ENCODE peak calls at places on chromosomes 7 and 10, in six cellular contexts. M is substantia nigra, V is stomach, A is brain microvascular endothelial cell, E is left lung, K is GM23338. X is an unnamed sample.

GRCh38 chr10:132328738-132329137 is 3.3 kb upstream of the LRRC27 start:
- DNase-seq in M (no peak), E (peak; percentile 21), A (no peak), K (no peak), V (no peak), X (no peak)

GRCh38 chr7:465710-466400 is 53.8 kb downstream of the PDGFA start:
- DNase-seq in M (no peak), V (no peak), A (no peak), E (no peak), K (no peak), X (no peak)

GRCh38 chr10:3530346-3531096 is 254.5 kb downstream of the KLF6 start:
- DNase-seq in A (no peak), M (no peak), K (no peak), E (no peak), V (no peak), X (no peak)

GRCh38 chr7:1931951-1932270 is 261.8 kb downstream of the ELFN1 start:
- DNase-seq in A (no peak), K (no peak), E (no peak), M (no peak), V (no peak), X (no peak)

GRCh38 chr7:135980665-135981180 is 3.6 kb upstream of the MTPN start:
- DNase-seq in A (peak; percentile 39), M (no peak), K (no peak), V (peak; percentile 29), E (peak; percentile 34), X (no peak)

GRCh38 chr10:13276749-13277394 is 23.0 kb downstream of the PHYH start:
- DNase-seq in M (no peak), K (no peak), A (peak; percentile 7), E (no peak), V (no peak), X (no peak)

GRCh38 chr10:124152781-124153600 is 59.6 kb upstream of the CHST15 start:
- DNase-seq in K (peak; percentile 23), E (peak; percentile 72), V (peak; percentile 58), A (peak; percentile 86), M (no peak), X (no peak)

GRCh38 chr10:78750418-78750817 is 318.3 kb upstream of the ZMIZ1 start:
- DNase-seq in M (no peak), A (no peak), K (no peak), V (no peak), E (no peak), X (no peak)

GRCh38 chr7:121544199-121544598 is 148.1 kb upstream of the FAM3C start:
- DNase-seq in A (no peak), K (no peak), V (no peak), M (no peak), E (no peak), X (no peak)

GRCh38 chr10:13634207-13634606 is 47.4 kb downstream of the PRPF18 start:
- DNase-seq in A (no peak), K (no peak), V (no peak), M (no peak), E (no peak), X (no peak)

GRCh38 chr10:72353028-72353962 is 1.4 kb downstream of the DNAJB12 start:
- DNase-seq in K (peak; percentile 58), M (no peak), A (peak; percentile 48), E (no peak), V (no peak), X (no peak)

DNA sequence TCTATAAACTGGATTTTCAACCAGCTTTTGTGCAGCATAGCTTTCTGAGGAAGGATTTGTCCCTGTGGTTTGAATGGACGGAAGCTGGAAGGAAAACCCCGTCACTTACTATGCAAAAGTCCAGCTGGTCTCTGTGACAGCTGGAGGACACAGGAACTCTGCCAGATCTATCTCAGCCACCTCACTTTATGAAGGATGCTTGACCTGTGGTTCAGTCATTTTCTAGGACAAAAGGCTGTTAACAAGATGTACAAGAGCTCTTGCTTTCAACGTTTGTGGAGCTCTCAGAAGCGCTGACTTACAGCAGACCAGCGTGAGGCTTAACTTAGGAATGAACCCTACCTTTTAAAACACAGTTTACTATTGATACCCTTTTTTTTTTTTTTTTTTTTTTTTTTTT is 90.8 kb downstream of the CREM start:
- DNase-seq in V (no peak), A (no peak), K (no peak), E (peak; percentile 39), M (no peak), X (no peak)
- H3K27ac ChIP-seq in V (no peak overlapping the region), A (no peak overlapping the region), K (no peak overlapping the region), E (peak overlapping the region; percentile 53), M (no peak overlapping the region), X (no peak overlapping the region)

GRCh38 chr10:28991326-28991725 is 297.5 kb upstream of the LYZL1 start:
- DNase-seq in A (peak; percentile 63), V (no peak), M (no peak), K (no peak), E (peak; percentile 65), X (no peak)
- H3K27ac ChIP-seq in A (peak overlapping the region; percentile 34), V (no peak overlapping the region), M (no peak overlapping the region), K (no peak overlapping the region), E (no peak overlapping the region), X (no peak overlapping the region)

GRCh38 chr10:29659770-29660097 is 25.0 kb upstream of the SVIL start:
- DNase-seq in K (no peak), E (no peak), A (no peak), V (no peak), M (no peak), X (no peak)
- H3K27ac ChIP-seq in K (no peak overlapping the region), E (peak overlapping the region; percentile 86), A (peak overlapping the region; percentile 97), V (no peak overlapping the region), M (no peak overlapping the region), X (no peak overlapping the region)

GRCh38 chr10:43689618-43689954 is 40.9 kb upstream of the ZNF32 start:
- DNase-seq in V (peak; percentile 68), M (peak; percentile 25), A (peak; percentile 6), E (peak; percentile 79), K (peak; percentile 66), X (no peak)
- H3K27ac ChIP-seq in V (peak overlapping the region; percentile 12), M (no peak overlapping the region), A (no peak overlapping the region), E (peak overlapping the region; percentile 84), K (no peak overlapping the region), X (peak overlapping the region; percentile 20)

GRCh38 chr10:6162589-6163356 is 40.0 kb upstream of the PFKFB3 start:
- DNase-seq in A (no peak), E (no peak), K (peak; percentile 73), M (no peak), V (no peak), X (no peak)

GRCh38 chr10:6164271-6165095 is 38.2 kb upstream of the PFKFB3 start:
- DNase-seq in A (peak; percentile 55), M (no peak), E (no peak), V (no peak), K (no peak), X (no peak)

GRCh38 chr10:6165221-6165725 is 37.5 kb upstream of the PFKFB3 start:
- DNase-seq in M (no peak), A (no peak), K (no peak), E (no peak), V (no peak), X (no peak)

GRCh38 chr10:6163364-6164270 is 39.1 kb upstream of the PFKFB3 start:
- DNase-seq in V (peak; percentile 91), A (peak; percentile 45), E (peak; percentile 89), M (peak; percentile 72), K (peak; percentile 88), X (peak; percentile 86)

GRCh38 chr10:6161913-6162312 is 40.8 kb upstream of the PFKFB3 start:
- DNase-seq in K (no peak), M (no peak), A (no peak), E (no peak), V (no peak), X (no peak)
- H3K27ac ChIP-seq in K (no peak overlapping the region), M (peak overlapping the region; percentile 67), A (no peak overlapping the region), E (no peak overlapping the region), V (no peak overlapping the region), X (peak overlapping the region; percentile 78)

X was measured in caudate nucleus.